ENCODE peak calls at places on chromosomes 4 and X, in eight cellular contexts. O is AG09309, P is MM.1S, D is GM12865, R is kidney epithelial cell, G is breast epithelium, M is fibroblast of lung, L is astrocyte of the spinal cord. A is an unnamed sample.

GRCh38 chrX:54208531-54208930 is 25.5 kb upstream of the FAM120C start:
- DNase-seq in O (peak), P (no peak), D (no peak), R (no peak), G (no peak), M (no peak), L (peak), A (no peak)

GRCh38 chrX:25810202-25810601 is 327.9 kb upstream of the MAGEB18 start:
- DNase-seq in O (no peak), P (no peak), D (no peak), R (peak), G (no peak), M (peak), L (peak), A (no peak)

GRCh38 chr4:180203349-180203748 is 2039.9 kb upstream of the TENM3 start:
- DNase-seq in O (no peak), P (no peak), D (peak), R (no peak), G (no peak), M (no peak), L (no peak), A (no peak)

GRCh38 chr4:108433832-108434231 is 186.5 kb upstream of the RPL34 start:
- DNase-seq in O (peak), P (no peak), D (no peak), R (no peak), G (no peak), M (peak), L (peak), A (no peak)

GRCh38 chr4:124095596-124095995 is 616.9 kb downstream of the ANKRD50 start:
- DNase-seq in O (no peak), P (no peak), D (no peak), R (no peak), G (no peak), M (no peak), L (no peak), A (no peak)

GRCh38 chr4:150302553-150302952 is 224.3 kb downstream of the DCLK2 start:
- DNase-seq in O (peak), P (no peak), D (no peak), R (peak), G (no peak), M (peak), L (peak), A (no peak)

GRCh38 chr4:83212041-83212851 is 72.4 kb downstream of the COQ2 start:
- DNase-seq in O (no peak), P (peak), D (peak), R (no peak), G (no peak), M (no peak), L (no peak), A (peak)

GRCh38 chrX:12480956-12481355 is 310.3 kb upstream of the PRPS2 start:
- DNase-seq in O (no peak), P (no peak), D (no peak), R (no peak), G (no peak), M (no peak), L (no peak), A (no peak)

GRCh38 chrX:69615779-69616519 is at the start of gene EDA:
- DNase-seq in O (no peak), P (peak), D (peak), R (peak), G (peak), M (peak), L (peak), A (no peak)

GRCh38 chr4:76637704-76638361 is 202.8 kb downstream of the SHROOM3 start:
- DNase-seq in O (peak), P (no peak), D (no peak), R (no peak), G (no peak), M (no peak), L (no peak), A (no peak)

GRCh38 chr4:5963611-5964010 is 54.6 kb downstream of the C4orf50 start:
- DNase-seq in O (no peak), P (no peak), D (no peak), R (no peak), G (no peak), M (no peak), L (no peak), A (no peak)

GRCh38 chr4:47744253-47744652 is 93.6 kb downstream of the CORIN start:
- DNase-seq in O (no peak), P (peak), D (no peak), R (no peak), G (no peak), M (no peak), L (no peak), A (no peak)

GRCh38 chrX:46979340-46979739 is 67.1 kb downstream of the JADE3 start:
- DNase-seq in O (peak), P (no peak), D (no peak), R (no peak), G (no peak), M (peak), L (peak), A (no peak)

GRCh38 chr4:655735-656151 is 18.3 kb downstream of the ATP5ME start:
- DNase-seq in O (no peak), P (no peak), D (no peak), R (no peak), G (no peak), M (no peak), L (no peak), A (no peak)

GRCh38 chrX:70755850-70756249 is 152.7 kb downstream of the TEX11 start:
- DNase-seq in O (no peak), P (peak), D (no peak), R (no peak), G (no peak), M (no peak), L (no peak), A (no peak)

GRCh38 chrX:24902808-24903207 is 113.0 kb downstream of the ARX start:
- DNase-seq in O (peak), P (no peak), D (no peak), R (no peak), G (no peak), M (peak), L (peak), A (no peak)

GRCh38 chrX:115579327-115579726 is 18.4 kb downstream of the PLS3 start:
- DNase-seq in O (no peak), P (no peak), D (no peak), R (no peak), G (no peak), M (no peak), L (no peak), A (no peak)

GRCh38 chr4:6470502-6471302 is 1.7 kb downstream of the PPP2R2C start:
- DNase-seq in O (no peak), P (no peak), D (no peak), R (no peak), G (no peak), M (peak), L (peak), A (no peak)

GRCh38 chr4:159516556-159516955 is 413.7 kb downstream of the RAPGEF2 start:
- DNase-seq in O (peak), P (no peak), D (no peak), R (no peak), G (no peak), M (peak), L (peak), A (no peak)

GRCh38 chrX:27884654-27885053 is 76.9 kb downstream of the MAGEB10 start:
- DNase-seq in O (no peak), P (no peak), D (peak), R (no peak), G (no peak), M (no peak), L (no peak), A (no peak)

GRCh38 chr4:150960818-150961217 is 54.3 kb downstream of the LRBA start:
- DNase-seq in O (no peak), P (peak), D (peak), R (no peak), G (no peak), M (peak), L (no peak), A (no peak)

GRCh38 chrX:75603833-75604232 is 81.0 kb upstream of the ZDHHC15 start:
- DNase-seq in O (no peak), P (peak), D (peak), R (no peak), G (no peak), M (peak), L (peak), A (no peak)

GRCh38 chr4:13368262-13368661 is 115.9 kb downstream of the RAB28 start:
- DNase-seq in O (no peak), P (no peak), D (no peak), R (no peak), G (no peak), M (peak), L (no peak), A (no peak)

GRCh38 chr4:102869569-102870227 is 906 bp downstream of the CISD2 start:
- DNase-seq in O (no peak), P (no peak), D (peak), R (no peak), G (no peak), M (no peak), L (no peak), A (peak)

GRCh38 chr4:86927843-86928395 is 6.9 kb upstream of the AFF1 start:
- DNase-seq in O (peak), P (no peak), D (no peak), R (peak), G (no peak), M (peak), L (peak), A (no peak)

GRCh38 chr4:6747690-6748068 is 31.7 kb downstream of the BLOC1S4 start:
- DNase-seq in O (no peak), P (no peak), D (no peak), R (no peak), G (no peak), M (no peak), L (no peak), A (no peak)

GRCh38 chr4:138301536-138301935 is 59.4 kb upstream of the SLC7A11 start:
- DNase-seq in O (no peak), P (no peak), D (no peak), R (no peak), G (no peak), M (no peak), L (no peak), A (no peak)

GRCh38 chrX:67781132-67781531 is 237.3 kb downstream of the AR start:
- DNase-seq in O (no peak), P (no peak), D (no peak), R (no peak), G (no peak), M (no peak), L (no peak), A (no peak)
- TF ChIP-seq CTCF in O (peak), P (no peak), D (no peak), R (no peak), G (no peak), M (peak), L (peak), A (no peak)

GRCh38 chrX:2829469-2830246 is 928 bp downstream of the GYG2 start:
- DNase-seq in O (no peak), P (no peak), D (no peak), R (no peak), G (no peak), M (no peak), L (no peak), A (no peak)
- H3K4me3 ChIP-seq in O (peak), P (no peak), D (no peak), R (peak), G (peak), M (no peak), L (peak), A (no peak)

DNA sequence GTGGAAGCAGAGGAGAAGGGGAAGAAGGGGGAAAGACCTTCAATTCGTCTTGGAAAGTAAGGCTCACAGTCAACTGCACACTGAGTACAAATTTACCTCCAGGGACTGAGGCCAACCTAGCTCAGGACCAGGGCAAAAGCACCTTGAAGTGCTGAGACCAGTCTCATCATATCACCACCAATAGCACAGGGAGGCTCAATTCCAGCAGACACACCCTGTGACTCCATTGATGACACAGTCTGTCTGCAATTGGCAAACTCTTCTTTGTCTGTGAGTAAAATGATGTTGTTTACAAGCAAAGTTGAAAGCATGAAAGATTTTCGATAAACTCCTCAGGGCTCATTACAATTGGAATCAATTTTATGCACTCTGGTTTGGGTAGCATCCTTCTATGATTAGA is 32.3 kb downstream of the TRIML1 start:
- DNase-seq in O (no peak), P (no peak), D (no peak), R (no peak), G (no peak), M (no peak), L (no peak), A (no peak)
- TF ChIP-seq CTCF in O (no peak), P (no peak), D (no peak), R (no peak), G (no peak), M (no peak), L (no peak), A (no peak)

GRCh38 chr4:1713003-1713397 is 881 bp upstream of the SLBP start:
- DNase-seq in O (no peak), P (no peak), D (no peak), R (no peak), G (no peak), M (no peak), L (no peak), A (no peak)

GRCh38 chr4:1717129-1718094 is 3.7 kb downstream of the TMEM129 start:
- DNase-seq in O (no peak), P (no peak), D (no peak), R (no peak), G (no peak), M (no peak), L (no peak), A (no peak)

GRCh38 chr4:1714303-1715001 is 2.3 kb upstream of the SLBP start:
- DNase-seq in O (no peak), P (peak), D (peak), R (no peak), G (no peak), M (no peak), L (no peak), A (no peak)

GRCh38 chr4:1716065-1716945 is 4.2 kb upstream of the SLBP start:
- DNase-seq in O (no peak), P (no peak), D (no peak), R (no peak), G (no peak), M (no peak), L (no peak), A (no peak)

GRCh38 chr4:1715002-1715761 is 3.1 kb upstream of the SLBP start:
- DNase-seq in O (no peak), P (no peak), D (peak), R (no peak), G (no peak), M (no peak), L (no peak), A (no peak)
- H3K4me3 ChIP-seq in O (no peak), P (no peak), D (peak), R (no peak), G (no peak), M (no peak), L (no peak), A (peak)

DNA sequence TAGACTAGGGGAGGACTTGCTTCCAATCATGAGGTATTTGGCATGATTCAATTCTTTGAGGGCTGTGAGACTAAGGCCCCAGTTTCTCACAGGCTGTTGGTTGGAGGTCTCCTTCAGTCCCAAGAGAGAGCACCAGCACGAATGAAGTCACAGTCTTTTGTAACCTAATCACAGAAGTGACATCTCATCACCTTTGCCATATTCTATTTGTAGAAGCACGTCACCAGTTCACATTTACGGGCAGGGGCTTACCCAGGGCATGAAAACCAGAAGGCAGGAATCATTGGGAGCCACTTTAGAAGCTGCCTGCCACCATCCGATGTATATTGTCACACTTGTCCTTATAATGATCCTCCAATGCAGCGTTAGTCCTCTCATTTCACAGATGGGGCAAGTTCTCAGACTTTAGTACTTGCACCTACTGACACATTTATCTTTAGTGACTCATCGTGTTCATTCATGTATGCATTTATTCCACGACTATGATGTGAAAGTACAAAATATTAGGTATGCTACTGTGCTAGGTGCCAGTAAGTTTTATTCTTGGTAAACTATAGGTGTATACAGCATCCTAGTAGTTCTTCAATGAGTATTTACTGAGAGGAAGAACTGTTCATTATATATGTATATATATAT is 163.8 kb upstream of the PGRMC2 start:
- DNase-seq in O (no peak), P (no peak), D (no peak), R (no peak), G (no peak), M (no peak), L (no peak), A (no peak)
- TF ChIP-seq CTCF in O (no peak), P (no peak), D (no peak), R (no peak), G (no peak), M (no peak), L (no peak), A (no peak)

GRCh38 chr4:155530290-155530689 is 136.4 kb upstream of the GUCY1A1 start:
- DNase-seq in O (no peak), P (no peak), D (no peak), R (no peak), G (no peak), M (no peak), L (no peak), A (no peak)

GRCh38 chr4:155523358-155523757 is 143.3 kb upstream of the GUCY1A1 start:
- DNase-seq in O (no peak), P (no peak), D (no peak), R (no peak), G (no peak), M (no peak), L (no peak), A (no peak)

GRCh38 chr4:155529197-155529596 is 137.5 kb upstream of the GUCY1A1 start:
- DNase-seq in O (no peak), P (peak), D (peak), R (no peak), G (no peak), M (peak), L (no peak), A (no peak)

GRCh38 chr4:155529761-155530160 is 136.9 kb upstream of the GUCY1A1 start:
- DNase-seq in O (no peak), P (no peak), D (no peak), R (no peak), G (no peak), M (no peak), L (no peak), A (no peak)

GRCh38 chr4:155526452-155527169 is 140.0 kb upstream of the GUCY1A1 start:
- DNase-seq in O (no peak), P (no peak), D (no peak), R (no peak), G (no peak), M (peak), L (no peak), A (no peak)
- H3K4me3 ChIP-seq in O (no peak), P (no peak), D (no peak), R (no peak), G (peak), M (peak), L (no peak), A (no peak)

GRCh38 chr4:40507977-40508376 is 121.7 kb downstream of the RBM47 start:
- DNase-seq in O (no peak), P (no peak), D (no peak), R (no peak), G (no peak), M (peak), L (no peak), A (no peak)
- TF ChIP-seq CTCF in O (no peak), P (no peak), D (no peak), R (no peak), G (peak), M (peak), L (no peak), A (no peak)

GRCh38 chr4:63169836-63170235 is 1239.4 kb downstream of the TECRL start:
- DNase-seq in O (no peak), P (no peak), D (no peak), R (no peak), G (no peak), M (no peak), L (no peak), A (no peak)
- H3K4me3 ChIP-seq in O (no peak), P (no peak), D (no peak), R (no peak), G (no peak), M (no peak), L (no peak), A (no peak)

GRCh38 chrX:20393944-20394343 is 127.2 kb upstream of the RPS6KA3 start:
- DNase-seq in O (no peak), P (no peak), D (no peak), R (no peak), G (no peak), M (peak), L (no peak), A (no peak)
- TF ChIP-seq CTCF in O (no peak), P (no peak), D (no peak), R (no peak), G (no peak), M (no peak), L (no peak), A (no peak)

GRCh38 chrX:143623657-143624056 is 12.2 kb downstream of the SLITRK4 start:
- DNase-seq in O (no peak), P (no peak), D (no peak), R (no peak), G (no peak), M (no peak), L (no peak), A (no peak)
- H3K4me3 ChIP-seq in O (no peak), P (no peak), D (no peak), R (no peak), G (no peak), M (no peak), L (no peak), A (no peak)

A was measured in GM12864.